ENCODE peak calls at places on chromosomes 7 and 10, in nine cellular contexts. J is IMR-90, D is body of pancreas, Z is uterus, R is testis, X is adrenal gland, L is mammary epithelial cell, G is hepatocyte, E is HCT116. U is an unnamed sample.

GRCh38 chr7:32680259-32681173 is 185.2 kb downstream of the AVL9 start:
- DNase-seq in Z (no peak), D (peak), L (peak), J (peak), E (no peak), X (no peak), G (peak), R (no peak), U (no peak)

GRCh38 chr10:78081292-78081691 is 47.6 kb downstream of the RPS24 start:
- DNase-seq in L (no peak), E (no peak), J (no peak), G (no peak), D (no peak), R (no peak), Z (no peak), X (no peak), U (no peak)

GRCh38 chr7:142323706-142324105 is 65.8 kb upstream of the PRSS58 start:
- DNase-seq in G (peak), J (no peak), L (peak), D (peak), X (no peak), Z (no peak), E (peak), R (peak), U (no peak)

GRCh38 chr10:48695636-48696534 is 11.2 kb downstream of the WDFY4 start:
- DNase-seq in Z (no peak), X (no peak), R (no peak), D (no peak), E (no peak), G (no peak), J (no peak), L (no peak), U (no peak)

GRCh38 chr10:1553951-1554350 is 183.4 kb downstream of the ADARB2 start:
- DNase-seq in R (no peak), G (no peak), D (no peak), L (no peak), J (no peak), X (no peak), E (no peak), Z (no peak), U (peak)

GRCh38 chr7:18496336-18496700 is 769 bp downstream of the HDAC9 start:
- DNase-seq in X (no peak), L (no peak), J (no peak), Z (no peak), G (no peak), E (no peak), D (no peak), R (no peak), U (no peak)

GRCh38 chr7:140238778-140239652 is 62.2 kb upstream of the KDM7A start:
- DNase-seq in D (peak), L (no peak), X (no peak), J (no peak), Z (no peak), G (peak), E (no peak), R (no peak), U (no peak)

GRCh38 chr7:38398725-38399321 is 125.4 kb upstream of the TARP start:
- DNase-seq in L (peak), D (peak), G (peak), Z (peak), J (peak), X (peak), E (peak), R (peak), U (peak)

GRCh38 chr10:29994833-29995232 is 64.6 kb downstream of the JCAD start:
- DNase-seq in G (no peak), E (no peak), L (no peak), Z (no peak), R (no peak), J (no peak), X (no peak), D (no peak), U (no peak)

GRCh38 chr10:69968830-69969229 is 83.8 kb upstream of the MACROH2A2 start:
- DNase-seq in L (peak), D (no peak), R (peak), X (no peak), G (peak), J (peak), E (peak), Z (no peak), U (no peak)

GRCh38 chr7:73718905-73719805 is at the start of gene STX1A:
- DNase-seq in Z (no peak), D (peak), J (peak), X (peak), R (peak), G (peak), L (peak), E (no peak), U (peak)

GRCh38 chr7:96359876-96360275 is 38.0 kb upstream of the SLC25A13 start:
- DNase-seq in D (no peak), G (peak), R (no peak), L (no peak), X (no peak), J (no peak), E (no peak), Z (no peak), U (no peak)

GRCh38 chr10:133248334-133248715 is 10.7 kb downstream of the VENTX start:
- DNase-seq in X (no peak), E (no peak), J (no peak), G (no peak), D (no peak), R (no peak), Z (no peak), L (no peak), U (no peak)

GRCh38 chr7:151173386-151174245 is 6.1 kb upstream of the GBX1 start:
- DNase-seq in L (no peak), G (no peak), D (no peak), J (no peak), X (no peak), R (no peak), Z (no peak), E (no peak), U (no peak)

GRCh38 chr7:112045222-112045621 is 161.0 kb downstream of the DOCK4 start:
- DNase-seq in L (no peak), D (no peak), X (no peak), G (no peak), J (no peak), R (no peak), E (no peak), Z (no peak), U (no peak)

GRCh38 chr10:69421611-69422308 is 5.0 kb upstream of the TACR2 start:
- DNase-seq in J (peak), L (no peak), Z (peak), R (no peak), G (peak), E (no peak), X (no peak), D (no peak), U (peak)

GRCh38 chr7:82221152-82221674 is 222.4 kb downstream of the CACNA2D1 start:
- DNase-seq in J (peak), L (no peak), D (no peak), G (no peak), X (no peak), E (no peak), R (no peak), Z (no peak), U (no peak)

GRCh38 chr10:62076872-62077271 is 175.4 kb downstream of the ARID5B start:
- DNase-seq in R (no peak), J (peak), Z (no peak), D (no peak), G (no peak), L (peak), X (no peak), E (no peak), U (no peak)

GRCh38 chr10:31942892-31943291 is 14.3 kb upstream of the ARHGAP12 start:
- DNase-seq in L (no peak), E (no peak), X (no peak), G (peak), Z (no peak), D (peak), R (no peak), J (no peak), U (no peak)

GRCh38 chr10:56537984-56538383 is 176.9 kb upstream of the ZWINT start:
- DNase-seq in E (no peak), L (peak), X (peak), G (peak), J (peak), R (no peak), D (no peak), Z (no peak), U (no peak)

GRCh38 chr7:139711991-139712753 is 65.6 kb downstream of the HIPK2 start:
- DNase-seq in Z (no peak), L (no peak), E (no peak), J (no peak), R (no peak), G (no peak), D (peak), X (no peak), U (no peak)

GRCh38 chr7:35969055-35969454 is 168.2 kb downstream of the SEPTIN7 start:
- DNase-seq in J (no peak), G (no peak), Z (no peak), X (no peak), D (no peak), L (no peak), R (no peak), E (no peak), U (no peak)

GRCh38 chr7:131586259-131586658 is 29.8 kb upstream of the PODXL start:
- DNase-seq in G (peak), Z (peak), J (no peak), D (peak), L (no peak), E (no peak), X (peak), R (no peak), U (no peak)

GRCh38 chr7:36598056-36598675 is 126.1 kb downstream of the AOAH start:
- DNase-seq in D (no peak), G (peak), R (no peak), J (peak), Z (no peak), X (no peak), L (no peak), E (no peak), U (no peak)

GRCh38 chr7:69864283-69864682 is 266.0 kb downstream of the AUTS2 start:
- DNase-seq in D (no peak), G (no peak), X (no peak), E (no peak), L (no peak), J (no peak), R (no peak), Z (no peak), U (no peak)

GRCh38 chr10:52701647-52702046 is 70.9 kb downstream of the MBL2 start:
- DNase-seq in E (no peak), G (no peak), L (no peak), X (no peak), Z (no peak), D (no peak), R (no peak), J (peak), U (no peak)

GRCh38 chr10:64619068-64619467 is 1097.9 kb downstream of the REEP3 start:
- DNase-seq in L (no peak), J (no peak), G (peak), X (no peak), Z (no peak), D (no peak), R (no peak), E (no peak), U (no peak)

GRCh38 chr10:68727146-68727545 is 6.1 kb downstream of the CCAR1 start:
- DNase-seq in E (no peak), Z (no peak), G (no peak), X (no peak), L (no peak), J (no peak), D (no peak), R (no peak), U (no peak)

GRCh38 chr10:91420868-91421267 is 10.7 kb downstream of the HECTD2 start:
- DNase-seq in R (no peak), G (no peak), D (no peak), J (peak), L (peak), Z (no peak), X (no peak), E (no peak), U (no peak)

GRCh38 chr10:88893611-88894010 is 13.6 kb downstream of the STAMBPL1 start:
- DNase-seq in G (no peak), R (no peak), J (peak), D (no peak), E (no peak), X (no peak), L (no peak), Z (peak), U (no peak)

GRCh38 chr10:113644185-113645120 is 19.4 kb downstream of the NRAP start:
- DNase-seq in Z (no peak), R (no peak), J (peak), X (no peak), G (peak), E (no peak), L (peak), D (no peak), U (no peak)

GRCh38 chr10:48289652-48290238 is 15.2 kb upstream of the FRMPD2 start:
- DNase-seq in D (peak), R (peak), L (peak), X (peak), Z (no peak), E (peak), J (peak), G (peak), U (peak)

GRCh38 chr7:5564894-5565293 is 141.3 kb upstream of the TNRC18 start:
- DNase-seq in E (no peak), R (no peak), X (no peak), D (no peak), J (no peak), G (no peak), L (no peak), Z (no peak), U (no peak)

GRCh38 chr7:116588225-116588624 is 63.4 kb downstream of the CAV1 start:
- DNase-seq in D (no peak), L (peak), G (no peak), E (no peak), R (no peak), X (no peak), J (peak), Z (no peak), U (no peak)

DNA sequence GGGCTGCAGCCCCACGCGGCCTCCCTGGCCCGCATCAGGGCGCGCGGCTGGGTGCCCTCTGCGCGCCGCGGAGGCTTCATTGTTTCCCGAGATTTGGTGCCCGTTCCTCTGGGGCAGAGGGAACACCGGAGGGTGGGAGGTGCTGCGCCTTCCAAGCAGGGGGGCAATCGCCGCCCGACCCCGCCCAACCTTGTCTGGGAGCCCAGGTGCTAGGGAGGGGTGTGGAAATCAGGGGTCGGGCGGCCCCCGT is 1.0 kb upstream of the NRP1 start:
- DNase-seq in Z (no peak), G (no peak), R (no peak), X (no peak), E (no peak), D (no peak), J (no peak), L (no peak), U (peak)
- TF ChIP-seq CTCF in Z (no peak), G (no peak), R (no peak), X (no peak), E (no peak), D (no peak), J (no peak), L (no peak), U (no peak)

GRCh38 chr10:50360486-50360885 is 109.2 kb upstream of the ASAH2 start:
- DNase-seq in E (no peak), J (peak), L (no peak), R (no peak), D (no peak), Z (no peak), G (no peak), X (no peak), U (no peak)
- H3K27ac ChIP-seq in E (no peak), J (no peak), L (no peak), R (no peak), D (no peak), Z (peak), G (no peak), X (no peak), U (no peak)

DNA sequence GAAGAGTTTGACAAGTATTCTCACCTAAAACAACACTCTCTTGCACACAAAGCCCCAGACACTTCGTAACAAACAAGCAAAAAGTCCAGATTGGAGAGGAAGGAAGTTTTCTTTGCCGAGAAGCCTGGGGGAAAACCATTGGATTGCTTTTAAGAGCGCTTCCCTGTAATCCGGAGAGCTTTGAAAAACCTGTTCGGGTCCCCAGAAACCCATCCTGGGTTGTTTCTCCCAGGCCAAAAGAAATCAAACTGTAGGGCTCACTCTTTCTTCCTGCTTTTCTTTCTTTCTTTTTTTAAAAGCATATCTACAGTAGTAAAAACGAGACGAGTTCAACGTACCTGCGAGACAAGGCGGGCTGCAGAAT is 655 bp downstream of the SP8 start:
- DNase-seq in E (no peak), D (no peak), L (no peak), G (no peak), X (no peak), R (no peak), Z (no peak), J (no peak), U (no peak)
- H3K4me3 ChIP-seq in E (peak), D (no peak), L (peak), G (peak), X (no peak), R (peak), Z (no peak), J (peak), U (peak)

DNA sequence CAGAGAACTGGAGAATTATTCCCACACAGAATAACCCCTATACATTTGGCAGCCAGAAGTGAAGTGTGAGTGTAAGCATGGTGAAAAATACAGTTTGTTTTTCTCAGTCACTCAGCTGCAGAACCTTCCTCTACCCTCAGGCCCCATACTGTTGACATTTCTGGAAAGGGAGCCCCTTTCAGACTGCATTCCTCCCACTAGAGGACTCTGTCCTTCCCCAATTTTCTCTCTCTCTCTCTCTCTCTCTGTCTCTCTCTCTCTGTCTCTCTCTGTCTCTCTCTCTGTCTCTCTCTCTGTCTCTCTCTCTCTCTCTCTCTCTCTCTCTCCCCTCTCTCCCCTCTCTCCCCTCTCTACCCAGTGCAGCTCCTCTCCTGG is 86.8 kb upstream of the STEAP1B start:
- DNase-seq in Z (no peak), G (peak), L (peak), X (no peak), E (no peak), D (no peak), R (no peak), J (peak), U (no peak)
- TF ChIP-seq CTCF in Z (no peak), G (peak), L (peak), X (peak), E (peak), D (peak), R (no peak), J (peak), U (peak)

DNA sequence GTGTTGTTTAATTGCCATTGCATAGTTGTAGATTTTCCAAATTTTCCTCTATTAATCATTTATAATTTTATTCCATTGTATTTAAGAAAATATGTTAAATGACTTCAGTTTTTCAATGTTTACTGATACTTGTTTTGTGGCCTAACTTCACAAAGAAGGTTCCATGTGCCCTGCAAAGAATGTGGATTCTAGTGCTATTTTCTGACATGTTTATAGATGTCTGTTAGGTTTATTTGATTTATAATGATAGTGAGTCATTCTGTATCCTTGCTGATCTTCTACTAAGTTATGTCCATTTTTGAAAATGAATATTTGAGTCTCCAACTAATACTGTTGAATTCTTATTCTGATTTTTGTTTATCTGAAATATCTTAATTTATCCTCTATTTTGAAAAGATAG is 369.0 kb downstream of the MAGI2 start:
- DNase-seq in J (peak), X (no peak), E (no peak), R (no peak), D (no peak), G (no peak), L (no peak), Z (no peak), U (no peak)
- H3K27ac ChIP-seq in J (no peak), X (no peak), E (no peak), R (no peak), D (no peak), G (no peak), L (no peak), Z (no peak), U (no peak)